ENCODE peak calls at places on chromosomes 6 and 20, in eight cellular contexts. Z is PC-3, L is iPS DF 6.9, J is AG04450, D is tibial artery, X is heart right ventricle, S is tibial nerve, Y is fibroblast of lung. G is an unnamed sample.

GRCh38 chr20:36562724-36563123 is 10.7 kb upstream of the TGIF2 start:
- DNase-seq in Z (no peak), L (no peak), J (no peak), D (no peak), X (no peak), S (no peak), Y (no peak), G (no peak)

GRCh38 chr6:151154418-151154817 is 85.3 kb upstream of the AKAP12 start:
- DNase-seq in Z (no peak), L (no peak), J (no peak), D (peak), X (peak), S (no peak), Y (no peak), G (no peak)

GRCh38 chr6:8301502-8301901 is 133.8 kb downstream of the SLC35B3 start:
- DNase-seq in Z (no peak), L (no peak), J (no peak), D (no peak), X (no peak), S (no peak), Y (no peak), G (no peak)

GRCh38 chr6:26197736-26198625 is 110.8 kb downstream of the HFE start:
- DNase-seq in Z (peak), L (no peak), J (no peak), D (no peak), X (no peak), S (no peak), Y (peak), G (no peak)

GRCh38 chr20:878511-879307 is 37.4 kb downstream of the ANGPT4 start:
- DNase-seq in Z (peak), L (peak), J (no peak), D (no peak), X (peak), S (no peak), Y (peak), G (no peak)

GRCh38 chr20:12051206-12052163 is 133.8 kb downstream of the BTBD3 start:
- DNase-seq in Z (no peak), L (no peak), J (no peak), D (no peak), X (no peak), S (no peak), Y (no peak), G (no peak)

GRCh38 chr6:36544228-36544627 is 3.1 kb downstream of the STK38 start:
- DNase-seq in Z (peak), L (no peak), J (no peak), D (no peak), X (no peak), S (no peak), Y (peak), G (no peak)

GRCh38 chr6:100035873-100036653 is 42.0 kb upstream of the MCHR2 start:
- DNase-seq in Z (peak), L (no peak), J (no peak), D (no peak), X (no peak), S (no peak), Y (no peak), G (no peak)

GRCh38 chr6:111472933-111473435 is 10.0 kb downstream of the REV3L start:
- DNase-seq in Z (no peak), L (no peak), J (no peak), D (no peak), X (no peak), S (no peak), Y (no peak), G (no peak)

GRCh38 chr6:7639427-7639826 is 49.4 kb downstream of the SNRNP48 start:
- DNase-seq in Z (no peak), L (no peak), J (no peak), D (no peak), X (no peak), S (no peak), Y (no peak), G (no peak)

GRCh38 chr6:102549221-102549874 is 1155.8 kb downstream of the GRIK2 start:
- DNase-seq in Z (peak), L (no peak), J (no peak), D (no peak), X (no peak), S (no peak), Y (no peak), G (no peak)

GRCh38 chr6:127938701-127939100 is 37.8 kb upstream of the THEMIS start:
- DNase-seq in Z (peak), L (no peak), J (no peak), D (no peak), X (no peak), S (no peak), Y (peak), G (no peak)

GRCh38 chr6:81985191-81985590 is 232.7 kb upstream of the TENT5A start:
- DNase-seq in Z (peak), L (no peak), J (no peak), D (no peak), X (no peak), S (no peak), Y (no peak), G (no peak)

GRCh38 chr6:130890531-130890950 is 63.3 kb downstream of the SMLR1 start:
- DNase-seq in Z (peak), L (no peak), J (peak), D (no peak), X (no peak), S (no peak), Y (peak), G (no peak)

GRCh38 chr6:43070028-43070632 is 6.0 kb upstream of the PTK7 start:
- DNase-seq in Z (peak), L (no peak), J (no peak), D (no peak), X (no peak), S (no peak), Y (peak), G (no peak)

GRCh38 chr6:83192456-83192855 is 609 bp downstream of the PGM3 start:
- DNase-seq in Z (peak), L (no peak), J (no peak), D (no peak), X (no peak), S (no peak), Y (peak), G (no peak)

GRCh38 chr6:42359021-42359420 is 92.7 kb downstream of the TRERF1 start:
- DNase-seq in Z (peak), L (no peak), J (no peak), D (no peak), X (no peak), S (no peak), Y (no peak), G (no peak)

GRCh38 chr6:38632490-38632889 is 7.2 kb downstream of the BTBD9 start:
- DNase-seq in Z (peak), L (no peak), J (no peak), D (no peak), X (no peak), S (no peak), Y (no peak), G (no peak)

GRCh38 chr20:32289661-32290431 is 12.4 kb downstream of the KIF3B start:
- DNase-seq in Z (no peak), L (no peak), J (no peak), D (no peak), X (no peak), S (no peak), Y (no peak), G (no peak)

GRCh38 chr6:166647896-166648295 is 20.8 kb upstream of the RPS6KA2 start:
- DNase-seq in Z (no peak), L (no peak), J (no peak), D (no peak), X (no peak), S (no peak), Y (no peak), G (no peak)

GRCh38 chr6:151351146-151351700 is 40.1 kb downstream of the ZBTB2 start:
- DNase-seq in Z (no peak), L (no peak), J (no peak), D (no peak), X (no peak), S (no peak), Y (no peak), G (no peak)

GRCh38 chr6:90397929-90398674 is 101.5 kb upstream of the BACH2 start:
- DNase-seq in Z (peak), L (no peak), J (no peak), D (no peak), X (no peak), S (no peak), Y (peak), G (no peak)

GRCh38 chr6:119207973-119208725 is 129.7 kb upstream of the FAM184A start:
- DNase-seq in Z (peak), L (no peak), J (no peak), D (no peak), X (no peak), S (no peak), Y (peak), G (no peak)

GRCh38 chr6:170101281-170102035 is 189.4 kb downstream of the DLL1 start:
- DNase-seq in Z (no peak), L (no peak), J (no peak), D (peak), X (peak), S (no peak), Y (no peak), G (no peak)

GRCh38 chr6:132995432-132995831 is 181.1 kb downstream of the RPS12 start:
- DNase-seq in Z (no peak), L (no peak), J (no peak), D (no peak), X (no peak), S (no peak), Y (peak), G (no peak)

GRCh38 chr6:22251331-22251730 is 45.5 kb downstream of the PRL start:
- DNase-seq in Z (peak), L (no peak), J (no peak), D (no peak), X (no peak), S (no peak), Y (peak), G (no peak)

GRCh38 chr6:87633851-87634250 is 43.9 kb downstream of the ORC3 start:
- DNase-seq in Z (no peak), L (no peak), J (no peak), D (no peak), X (no peak), S (no peak), Y (no peak), G (no peak)

GRCh38 chr20:4617484-4617883 is 104.2 kb upstream of the PRND start:
- DNase-seq in Z (no peak), L (no peak), J (no peak), D (no peak), X (no peak), S (no peak), Y (no peak), G (no peak)

GRCh38 chr20:17635846-17636245 is 46.2 kb downstream of the RRBP1 start:
- DNase-seq in Z (no peak), L (no peak), J (no peak), D (no peak), X (no peak), S (no peak), Y (no peak), G (no peak)

GRCh38 chr6:104788400-104788799 is 71.3 kb downstream of the HACE1 start:
- DNase-seq in Z (no peak), L (no peak), J (no peak), D (no peak), X (no peak), S (no peak), Y (no peak), G (no peak)

GRCh38 chr20:6829510-6830116 is 62.1 kb downstream of the BMP2 start:
- DNase-seq in Z (no peak), L (no peak), J (no peak), D (no peak), X (no peak), S (no peak), Y (peak), G (no peak)

GRCh38 chr6:44222486-44222986 is 859 bp upstream of the SLC29A1 start:
- DNase-seq in Z (no peak), L (no peak), J (no peak), D (no peak), X (no peak), S (no peak), Y (no peak), G (no peak)

GRCh38 chr6:142763205-142763604 is 181.8 kb downstream of the HIVEP2 start:
- DNase-seq in Z (peak), L (no peak), J (no peak), D (no peak), X (no peak), S (no peak), Y (peak), G (no peak)

GRCh38 chr20:21767739-21768223 is 62.3 kb downstream of the PAX1 start:
- DNase-seq in Z (peak), L (peak), J (no peak), D (no peak), X (no peak), S (no peak), Y (no peak), G (no peak)

GRCh38 chr6:76003686-76004085 is 68.8 kb downstream of the IMPG1 start:
- DNase-seq in Z (no peak), L (no peak), J (no peak), D (no peak), X (no peak), S (no peak), Y (no peak), G (no peak)

GRCh38 chr20:51884561-51884960 is 82.2 kb upstream of the SALL4 start:
- DNase-seq in Z (no peak), L (no peak), J (no peak), D (no peak), X (no peak), S (no peak), Y (peak), G (no peak)

GRCh38 chr6:82646231-82646615 is 282.6 kb downstream of the TPBG start:
- DNase-seq in Z (peak), L (no peak), J (no peak), D (no peak), X (no peak), S (no peak), Y (no peak), G (no peak)

GRCh38 chr6:84390334-84390733 is 162.9 kb upstream of the CEP162 start:
- DNase-seq in Z (no peak), L (no peak), J (no peak), D (no peak), X (no peak), S (no peak), Y (no peak), G (no peak)

GRCh38 chr20:46367967-46368901 is 38.2 kb downstream of the ELMO2 start:
- DNase-seq in Z (peak), L (no peak), J (no peak), D (no peak), X (no peak), S (no peak), Y (no peak), G (no peak)

GRCh38 chr6:158611039-158611438 is 33.5 kb downstream of the DYNLT1 start:
- DNase-seq in Z (no peak), L (no peak), J (no peak), D (no peak), X (no peak), S (no peak), Y (no peak), G (no peak)
- H3K27ac ChIP-seq in Z (no peak), L (no peak), J (no peak), D (peak), X (peak), S (no peak), Y (no peak), G (no peak)

DNA sequence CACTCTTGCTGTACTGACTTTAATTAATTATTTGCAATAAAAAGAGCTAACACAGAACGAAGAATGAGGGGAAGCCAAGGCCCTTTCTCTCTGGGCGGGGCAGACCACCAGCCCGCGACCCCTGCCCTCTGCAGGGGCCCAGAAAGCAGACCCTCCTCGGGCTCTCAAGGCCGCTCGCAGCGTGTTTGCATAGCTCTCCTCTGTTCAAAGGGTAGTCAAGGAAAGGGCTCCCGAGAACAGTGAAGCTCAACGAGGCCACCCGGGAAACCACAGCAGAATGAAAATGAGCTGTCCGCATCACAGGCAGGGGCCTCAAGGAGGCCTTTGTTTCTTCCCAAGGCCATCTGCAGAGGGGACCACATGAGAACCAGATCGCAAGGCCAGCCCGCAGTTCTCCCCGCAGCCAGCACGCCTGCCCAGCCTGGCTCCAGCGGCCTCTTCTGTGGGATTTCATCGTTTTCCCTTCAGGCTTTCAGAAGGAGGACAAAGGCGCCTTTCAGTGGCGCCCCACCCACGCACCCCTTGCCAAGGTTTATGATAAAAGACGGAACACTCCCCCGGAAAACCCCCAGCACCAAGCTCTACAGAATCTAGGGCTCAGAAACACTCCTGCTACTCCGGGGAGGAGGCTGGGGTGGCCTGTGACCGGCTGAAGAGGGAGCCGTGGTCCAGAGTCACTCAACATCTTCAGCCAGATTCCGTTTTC is 25.3 kb downstream of the ACSS1 start:
- DNase-seq in Z (no peak), L (no peak), J (no peak), D (no peak), X (peak), S (peak), Y (peak), G (peak)
- H3K27ac ChIP-seq in Z (no peak), L (no peak), J (no peak), D (peak), X (peak), S (peak), Y (no peak), G (peak)

GRCh38 chr20:20710847-20711315 is 1.6 kb downstream of the RALGAPA2 start:
- DNase-seq in Z (peak), L (no peak), J (no peak), D (no peak), X (no peak), S (no peak), Y (no peak), G (no peak)

GRCh38 chr20:20712474-20713243 is at the start of gene RALGAPA2:
- DNase-seq in Z (peak), L (peak), J (peak), D (peak), X (peak), S (peak), Y (peak), G (peak)

GRCh38 chr20:20712004-20712473 is 405 bp downstream of the RALGAPA2 start:
- DNase-seq in Z (no peak), L (no peak), J (no peak), D (no peak), X (peak), S (no peak), Y (no peak), G (peak)

GRCh38 chr20:20711413-20711812 is 1.0 kb downstream of the RALGAPA2 start:
- DNase-seq in Z (no peak), L (no peak), J (no peak), D (no peak), X (no peak), S (no peak), Y (no peak), G (no peak)

GRCh38 chr20:20713244-20713765 is 861 bp upstream of the RALGAPA2 start:
- DNase-seq in Z (no peak), L (no peak), J (no peak), D (no peak), X (no peak), S (no peak), Y (no peak), G (no peak)
- H3K27ac ChIP-seq in Z (no peak), L (no peak), J (no peak), D (peak), X (peak), S (peak), Y (no peak), G (peak)

DNA sequence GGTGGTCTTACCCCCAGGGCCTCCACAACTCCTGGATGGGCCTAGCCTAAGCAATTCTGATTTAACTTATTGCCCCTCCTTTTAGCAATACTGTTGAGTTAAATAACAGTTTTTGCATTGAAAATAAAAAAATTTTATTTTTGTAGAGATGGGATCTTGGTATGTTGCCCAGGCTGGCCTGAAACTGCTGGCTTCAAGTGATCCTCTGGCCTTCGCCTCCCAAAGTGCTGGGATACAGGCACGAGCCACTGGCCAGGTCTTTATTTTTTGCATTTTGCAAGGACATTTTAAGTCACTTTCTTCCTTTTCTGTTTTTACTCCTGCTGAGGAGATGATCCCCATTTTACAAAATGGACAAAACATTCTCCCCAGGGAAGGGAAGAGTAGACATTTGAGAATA is 20.6 kb downstream of the IGF2R start:
- DNase-seq in Z (no peak), L (no peak), J (no peak), D (no peak), X (no peak), S (no peak), Y (no peak), G (no peak)
- H3K27ac ChIP-seq in Z (peak), L (no peak), J (no peak), D (no peak), X (no peak), S (peak), Y (peak), G (no peak)

GRCh38 chr6:29655658-29656057 is 1.2 kb upstream of the MOG start:
- DNase-seq in Z (no peak), L (no peak), J (no peak), D (no peak), X (no peak), S (no peak), Y (no peak), G (no peak)
- H3K27ac ChIP-seq in Z (no peak), L (no peak), J (no peak), D (peak), X (peak), S (no peak), Y (no peak), G (peak)

GRCh38 chr6:168939041-168939440 is 314.6 kb downstream of the THBS2 start:
- DNase-seq in Z (no peak), L (no peak), J (no peak), D (no peak), X (no peak), S (no peak), Y (no peak), G (no peak)

GRCh38 chr6:168935628-168936010 is 318.0 kb downstream of the THBS2 start:
- DNase-seq in Z (no peak), L (no peak), J (no peak), D (no peak), X (no peak), S (no peak), Y (no peak), G (no peak)

GRCh38 chr6:168934856-168935627 is 318.6 kb downstream of the THBS2 start:
- DNase-seq in Z (no peak), L (no peak), J (no peak), D (no peak), X (no peak), S (no peak), Y (no peak), G (no peak)

GRCh38 chr6:168938546-168938945 is 315.1 kb downstream of the THBS2 start:
- DNase-seq in Z (no peak), L (no peak), J (no peak), D (no peak), X (no peak), S (no peak), Y (no peak), G (no peak)

DNA sequence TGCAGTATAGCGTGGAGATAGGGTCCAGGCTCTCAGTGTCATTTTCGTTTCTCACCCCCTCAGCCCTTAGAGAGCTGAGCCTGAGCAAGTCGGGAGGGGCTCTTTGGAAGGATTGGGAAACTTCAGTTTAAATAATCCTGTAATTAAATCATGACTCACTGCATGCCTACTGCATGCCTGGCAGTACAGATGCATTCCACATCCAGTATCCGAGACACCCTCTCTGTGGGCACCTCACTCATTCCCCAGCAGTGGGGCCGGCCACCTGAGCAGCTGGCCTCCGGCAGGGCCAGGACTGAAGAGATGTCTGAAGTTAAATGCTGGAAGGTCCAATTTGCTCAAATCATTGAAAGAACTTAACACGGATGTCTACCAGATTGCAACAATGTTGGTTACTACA is 316.6 kb downstream of the THBS2 start:
- DNase-seq in Z (peak), L (no peak), J (no peak), D (no peak), X (no peak), S (no peak), Y (peak), G (no peak)
- H3K27ac ChIP-seq in Z (no peak), L (no peak), J (no peak), D (no peak), X (no peak), S (no peak), Y (no peak), G (no peak)

G was measured in caudate nucleus.